ENCODE peak calls at places on chromosomes 5 and 9, in five cellular contexts. G, H, F, O and Q are unnamed samples.

GRCh38 chr5:168198359-168198758 is 93.1 kb upstream of the WWC1 start:
- DNase-seq in G (no peak), H (no peak), F (no peak), O (no peak), Q (no peak)

GRCh38 chr5:57176350-57176857 is 2.5 kb downstream of the GPBP1 start:
- DNase-seq in G (no peak), H (peak; percentile 74), F (peak; percentile 80), O (no peak), Q (no peak)

GRCh38 chr5:65480306-65480865 is 1.3 kb downstream of the ADAMTS6 start:
- DNase-seq in G (no peak), H (peak; percentile 84), F (peak; percentile 93), O (no peak), Q (peak; percentile 39)

GRCh38 chr5:16934123-16934522 is 2.0 kb downstream of the MYO10 start:
- DNase-seq in G (peak; percentile 78), H (peak; percentile 84), F (peak; percentile 80), O (peak; percentile 94), Q (peak; percentile 85)

GRCh38 chr9:97895695-97896332 is 26.5 kb downstream of the TRMO start:
- DNase-seq in G (no peak), H (peak; percentile 3), F (peak; percentile 15), O (peak; percentile 54), Q (peak; percentile 86)

GRCh38 chr5:135319458-135319857 is 79.6 kb downstream of the MACROH2A1 start:
- DNase-seq in G (no peak), H (no peak), F (no peak), O (no peak), Q (no peak)

GRCh38 chr9:87497604-87498045 is at the start of gene DAPK1:
- DNase-seq in G (peak; percentile 72), H (peak; percentile 43), F (no peak), O (peak; percentile 86), Q (peak; percentile 93)

GRCh38 chr9:129888809-129889460 is 53.7 kb downstream of the USP20 start:
- DNase-seq in G (no peak), H (no peak), F (no peak), O (no peak), Q (no peak)

GRCh38 chr5:135211083-135211790 is 177.2 kb upstream of the PITX1 start:
- DNase-seq in G (no peak), H (peak; percentile 50), F (peak; percentile 38), O (peak; percentile 28), Q (no peak)

GRCh38 chr9:306907-307306 is 92.2 kb downstream of the DOCK8 start:
- DNase-seq in G (no peak), H (no peak), F (no peak), O (no peak), Q (peak; percentile 54)

GRCh38 chr9:99491408-99492259 is 269.6 kb downstream of the SEC61B start:
- DNase-seq in G (no peak), H (peak; percentile 87), F (peak; percentile 70), O (no peak), Q (no peak)

GRCh38 chr5:72673180-72673579 is 143.3 kb upstream of the TNPO1 start:
- DNase-seq in G (no peak), H (no peak), F (no peak), O (no peak), Q (no peak)

GRCh38 chr5:1555011-1555807 is 31.4 kb upstream of the LPCAT1 start:
- DNase-seq in G (no peak), H (peak; percentile 93), F (peak; percentile 19), O (peak; percentile 33), Q (no peak)
- H2BK15ac ChIP-seq in G (no peak overlapping the region), H (no peak overlapping the region), F (no peak overlapping the region), O (no peak overlapping the region), Q (no peak overlapping the region)

DNA sequence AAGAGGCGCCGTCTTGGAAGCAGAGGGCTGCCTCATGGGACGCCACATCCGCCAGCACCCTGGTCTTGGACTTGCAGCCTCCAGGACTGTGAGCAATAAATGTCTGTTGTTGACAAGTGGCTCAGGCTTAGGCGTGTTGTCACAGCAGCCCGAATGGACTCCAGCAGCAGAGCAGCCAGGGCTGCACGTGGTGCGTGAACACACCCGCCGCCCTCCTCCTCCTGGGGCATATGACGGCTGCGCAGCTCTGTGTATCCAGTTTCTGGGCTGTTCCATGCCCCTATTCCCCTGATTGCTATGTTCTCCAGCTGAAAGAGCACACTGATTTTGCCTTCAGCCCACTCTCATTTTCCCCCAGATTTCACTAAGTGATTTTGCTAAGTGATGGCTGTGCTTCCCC is 36.0 kb upstream of the CLPTM1L start:
- DNase-seq in G (no peak), H (peak; percentile 0), F (no peak), O (no peak), Q (no peak)
- H3K4me3 ChIP-seq in G (no peak overlapping the region), H (no peak overlapping the region), F (no peak overlapping the region), O (no peak overlapping the region), Q (no peak overlapping the region)

DNA sequence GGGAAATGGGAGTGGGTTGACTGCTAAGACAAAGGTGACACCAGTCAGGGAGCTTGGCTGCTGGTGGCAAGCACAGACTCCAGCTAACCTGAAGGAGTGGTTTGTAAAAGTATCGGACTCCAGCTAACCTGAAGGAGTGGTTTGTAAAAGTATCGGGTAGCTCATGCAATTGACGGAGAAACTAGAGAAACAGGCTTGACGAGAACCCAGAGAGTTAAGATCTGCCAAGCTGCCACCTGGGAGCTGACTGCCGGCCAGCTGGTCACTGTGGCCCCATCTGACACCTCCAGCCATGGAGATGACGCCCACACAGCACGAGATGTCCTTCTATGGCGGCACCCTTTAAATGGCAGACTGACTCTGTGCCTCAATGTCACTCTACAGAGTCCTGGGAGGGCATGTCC is 28.3 kb upstream of the CRB2 start:
- DNase-seq in G (no peak), H (no peak), F (no peak), O (no peak), Q (peak; percentile 51)
- H3K18ac ChIP-seq in G (no peak overlapping the region), H (no peak overlapping the region), F (no peak overlapping the region), O (no peak overlapping the region), Q (no peak overlapping the region)

GRCh38 chr5:147831465-147831864 is at the start of gene SPINK1:
- DNase-seq in G (no peak), H (no peak), F (no peak), O (no peak), Q (no peak)
- H2BK15ac ChIP-seq in G (no peak within 1 kb of the TSS), H (no peak within 1 kb of the TSS), F (no peak within 1 kb of the TSS), O (no peak within 1 kb of the TSS), Q (no peak within 1 kb of the TSS)

DNA sequence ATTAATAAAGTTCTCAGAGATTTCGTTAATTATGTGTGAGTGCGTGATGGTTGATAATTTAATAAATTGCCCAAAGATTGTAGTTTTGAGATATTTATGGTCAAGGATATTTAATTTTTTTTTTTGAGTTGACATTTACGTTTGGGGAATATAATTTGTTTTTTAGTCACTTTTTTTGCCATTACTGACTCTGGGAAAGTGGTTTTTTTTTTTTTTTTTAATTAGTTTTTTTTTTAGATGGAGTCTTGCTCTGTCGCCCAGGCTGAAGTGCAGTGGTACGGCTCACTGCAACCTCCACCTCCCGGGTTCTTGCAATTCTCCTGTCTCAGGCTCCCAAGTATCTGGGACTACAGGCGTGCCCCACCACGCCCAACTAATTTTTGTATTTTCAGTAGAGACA is 1.7 kb downstream of the BDP1 start:
- DNase-seq in G (no peak), H (no peak), F (no peak), O (no peak), Q (no peak)
- H3K4me3 ChIP-seq in G (no peak overlapping the region), H (no peak overlapping the region), F (no peak overlapping the region), O (no peak overlapping the region), Q (no peak overlapping the region)

DNA sequence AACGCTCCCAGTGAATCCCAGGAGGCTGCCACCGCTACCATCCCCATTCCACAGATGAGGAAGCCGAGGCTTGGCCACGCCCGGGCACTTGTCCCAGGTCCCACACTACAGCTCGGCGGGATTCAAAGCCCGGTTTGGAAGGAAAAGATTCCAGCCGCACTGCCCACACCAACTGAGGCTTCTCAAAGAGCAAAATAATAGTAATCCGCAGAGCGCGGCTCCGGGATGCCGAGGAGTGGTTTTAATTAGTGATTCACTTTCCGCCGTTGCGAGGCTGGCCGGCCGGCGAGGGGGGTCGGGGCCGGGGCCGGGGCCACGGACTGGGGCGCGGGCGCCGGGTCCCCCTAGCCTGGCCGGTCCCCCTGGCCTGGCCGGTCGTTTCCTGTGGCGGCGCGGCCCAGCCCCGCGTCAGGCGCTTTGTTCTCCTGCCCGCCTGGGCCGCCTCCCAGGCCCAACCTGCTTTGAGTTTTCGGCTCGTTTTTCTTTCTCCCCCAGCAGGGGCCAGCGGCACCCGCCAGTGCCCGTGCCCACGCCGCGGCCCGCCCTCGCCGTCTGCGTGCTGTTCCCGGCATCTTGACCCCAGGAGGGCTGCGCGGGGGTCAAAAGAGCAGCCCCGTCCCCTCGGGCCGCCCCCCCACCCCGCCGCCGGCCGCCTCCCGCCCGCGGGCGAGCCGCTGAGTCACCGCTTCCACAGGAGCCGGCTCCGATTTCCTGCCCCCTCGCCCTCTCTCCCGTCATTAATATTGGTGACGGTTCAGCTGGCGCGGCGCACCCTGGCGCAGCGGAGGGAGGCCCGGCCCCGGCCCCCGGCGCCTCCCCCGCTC is 31.2 kb downstream of the FGF18 start:
- DNase-seq in G (peak; percentile 39), H (peak; percentile 70), F (peak; percentile 73), O (peak; percentile 69), Q (peak; percentile 70)
- H3K18ac ChIP-seq in G (peak overlapping the region; percentile 96), H (peak overlapping the region; percentile 89), F (peak overlapping the region; percentile 66), O (no peak overlapping the region), Q (peak overlapping the region; percentile 77)

DNA sequence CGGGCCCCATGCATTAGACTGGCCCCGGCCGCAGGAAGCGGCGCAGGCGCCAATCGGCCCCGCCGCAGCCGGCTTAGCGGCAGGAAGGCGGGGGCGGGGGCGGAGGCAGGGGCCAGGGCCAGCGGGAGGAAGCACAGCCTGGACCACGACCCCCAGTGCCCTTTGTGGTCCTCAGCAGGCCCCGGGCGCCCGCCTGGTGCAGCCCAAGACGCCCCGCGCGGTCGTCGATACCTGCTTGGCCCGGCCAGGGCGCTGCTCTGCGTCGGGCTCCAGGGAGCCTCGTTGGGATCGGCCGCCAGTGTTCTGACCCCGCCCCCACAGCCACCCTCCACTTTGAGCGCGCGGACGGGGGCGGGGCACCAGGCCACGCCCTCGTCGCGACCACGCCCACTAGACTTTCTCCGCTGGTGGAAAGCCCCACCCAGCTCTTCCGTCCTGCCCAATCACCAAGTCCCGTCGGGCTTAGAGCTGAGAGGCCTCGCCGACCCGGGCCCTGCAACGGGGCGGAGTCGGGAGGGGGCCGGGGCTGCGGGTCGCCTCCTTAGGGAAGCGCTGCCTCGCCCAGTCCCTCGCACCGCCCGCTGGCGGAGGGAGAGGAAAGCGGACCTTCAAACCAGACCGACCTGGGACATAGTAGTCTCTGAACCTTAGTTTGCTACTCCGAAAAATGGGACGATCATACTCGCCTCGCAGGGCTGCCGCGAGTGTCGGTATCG is at the start of gene PDLIM7:
- DNase-seq in G (peak; percentile 99), H (peak; percentile 97), F (peak; percentile 97), O (peak; percentile 99), Q (peak; percentile 99)
- H2BK15ac ChIP-seq in G (peak within 1 kb of the TSS; percentile 98), H (peak within 1 kb of the TSS; percentile 94), F (peak within 1 kb of the TSS; percentile 96), O (peak within 1 kb of the TSS; percentile 92), Q (no peak within 1 kb of the TSS)

GRCh38 chr9:120931278-120932085 is 4.9 kb upstream of the TRAF1 start:
- DNase-seq in G (no peak), H (peak; percentile 67), F (peak; percentile 75), O (no peak), Q (no peak)
- H3K4me3 ChIP-seq in G (no peak overlapping the region), H (no peak overlapping the region), F (no peak overlapping the region), O (no peak overlapping the region), Q (no peak overlapping the region)